ENCODE peak calls at places on chromosomes 4 and X, in seven cellular contexts. E is cardiac fibroblast; Z is HEK293T; K is M059J; T is GM13976; Y is activated T-helper 1 cell treated with anti-CD3 and anti-CD28 coated beads, Interleukin-2, amount 50 U/mL, for 16 hours; F is GM03348. P is an unnamed sample.

GRCh38 chr4:6408263-6408662 is 64.2 kb downstream of the PPP2R2C start:
- DNase-seq in E (no peak), Z (peak), K (no peak), T (no peak), Y (no peak), F (no peak), P (peak)

GRCh38 chr4:185278716-185279115 is 69.3 kb downstream of the SNX25 start:
- DNase-seq in E (no peak), Z (no peak), K (no peak), T (no peak), Y (no peak), F (no peak), P (no peak)

GRCh38 chr4:134518574-134519217 is 317.1 kb upstream of the PABPC4L start:
- DNase-seq in E (no peak), Z (no peak), K (no peak), T (no peak), Y (no peak), F (no peak), P (no peak)

GRCh38 chrX:22629105-22629725 is 356.5 kb downstream of the CBLL2 start:
- DNase-seq in E (peak), Z (no peak), K (peak), T (no peak), Y (no peak), F (peak), P (peak)

GRCh38 chr4:82599336-82599735 is 37.5 kb upstream of the TMEM150C start:
- DNase-seq in E (peak), Z (peak), K (no peak), T (no peak), Y (no peak), F (no peak), P (no peak)

GRCh38 chr4:95068401-95068800 is 310.6 kb downstream of the BMPR1B start:
- DNase-seq in E (no peak), Z (no peak), K (no peak), T (no peak), Y (no peak), F (no peak), P (no peak)

GRCh38 chr4:78155616-78156105 is 98.5 kb downstream of the FRAS1 start:
- DNase-seq in E (peak), Z (no peak), K (peak), T (no peak), Y (no peak), F (no peak), P (no peak)

GRCh38 chrX:119853449-119853848 is 686 bp upstream of the UPF3B start:
- DNase-seq in E (no peak), Z (no peak), K (peak), T (no peak), Y (no peak), F (no peak), P (no peak)

GRCh38 chr4:13539721-13540445 is 4.4 kb downstream of the NKX3-2 start:
- DNase-seq in E (no peak), Z (no peak), K (no peak), T (peak), Y (no peak), F (peak), P (no peak)

GRCh38 chr4:86895692-86896488 is 3.7 kb upstream of the C4orf36 start:
- DNase-seq in E (peak), Z (peak), K (peak), T (peak), Y (no peak), F (peak), P (peak)

P was measured in RWPE1.